ENCODE peak calls at places on chromosomes 7 and 10, in ten cellular contexts. Z is NAMALWA; W is NCI-H146; O is tibial nerve; F is fibroblast of villous mesenchyme; J is NCI-H1694; L is HS-5; Q is memory B cell; R is activated T-helper 2 cell treated with anti-CD3 and anti-CD28 coated beads, Interferon-gamma antibody, Interleukin-2, Interleukin-4, amounts not matched to agents 10 μg/mL and 5 μg/mL and 100 μg/mL, durations not matched to agents 14 hours and 24 hours and 36 hours; P is amniotic epithelial cell. X is an unnamed sample.

GRCh38 chr7:36820527-36821170 is 96.4 kb upstream of the AOAH start:
- DNase-seq in Z (no peak), W (no peak), O (no peak), F (peak; percentile 69), J (no peak), L (peak; percentile 65), Q (no peak), R (no peak), P (peak; percentile 84), X (no peak)

GRCh38 chr7:69598081-69598486 is at the start of gene AUTS2:
- DNase-seq in Z (peak; percentile 97), W (peak; percentile 96), O (peak; percentile 86), F (peak; percentile 58), J (peak; percentile 82), L (no peak), Q (peak; percentile 71), R (peak; percentile 31), P (peak; percentile 47), X (peak; percentile 27)

GRCh38 chr7:105480931-105481330 is 41.1 kb downstream of the PUS7 start:
- DNase-seq in Z (no peak), W (no peak), O (no peak), F (no peak), J (no peak), L (no peak), Q (no peak), R (no peak), P (no peak), X (no peak)

GRCh38 chr10:6163364-6164270 is 39.1 kb upstream of the PFKFB3 start:
- DNase-seq in Z (peak; percentile 92), W (peak; percentile 96), O (peak; percentile 71), F (peak; percentile 90), J (peak; percentile 58), L (peak; percentile 24), Q (peak; percentile 93), R (peak; percentile 90), P (peak; percentile 82), X (peak; percentile 77)

GRCh38 chr7:129298268-129298893 is 73.6 kb downstream of the AHCYL2 start:
- DNase-seq in Z (peak; percentile 79), W (peak; percentile 38), O (peak; percentile 83), F (peak; percentile 51), J (peak; percentile 42), L (no peak), Q (peak; percentile 34), R (no peak), P (peak; percentile 31), X (no peak)

GRCh38 chr10:89207181-89207800 is at the start of gene CH25H:
- DNase-seq in Z (peak; percentile 22), W (no peak), O (peak; percentile 81), F (peak; percentile 65), J (peak; percentile 32), L (peak; percentile 35), Q (peak; percentile 28), R (peak; percentile 26), P (peak; percentile 47), X (no peak)

GRCh38 chr7:2478387-2478760 is 2.2 kb upstream of the GRIFIN start:
- DNase-seq in Z (no peak), W (no peak), O (peak; percentile 66), F (no peak), J (no peak), L (no peak), Q (no peak), R (no peak), P (no peak), X (no peak)

GRCh38 chr10:12214763-12215218 is 18.8 kb downstream of the CDC123 start:
- DNase-seq in Z (peak; percentile 79), W (peak; percentile 74), O (peak; percentile 40), F (peak; percentile 73), J (peak; percentile 6), L (no peak), Q (peak; percentile 59), R (no peak), P (peak; percentile 48), X (no peak)

GRCh38 chr7:23105086-23105643 is 420 bp upstream of the KLHL7 start:
- DNase-seq in Z (no peak), W (peak; percentile 43), O (peak; percentile 5), F (no peak), J (no peak), L (no peak), Q (no peak), R (no peak), P (no peak), X (no peak)

GRCh38 chr10:122178655-122179054 is 92.4 kb upstream of the BTBD16 start:
- DNase-seq in Z (no peak), W (peak; percentile 36), O (no peak), F (no peak), J (no peak), L (no peak), Q (no peak), R (no peak), P (no peak), X (no peak)

GRCh38 chr10:64733980-64734379 is 1212.8 kb downstream of the REEP3 start:
- DNase-seq in Z (peak; percentile 53), W (no peak), O (no peak), F (peak; percentile 1), J (no peak), L (peak; percentile 15), Q (no peak), R (no peak), P (no peak), X (no peak)

GRCh38 chr7:134514663-134515062 is 12.7 kb upstream of the AKR1B10 start:
- DNase-seq in Z (peak; percentile 92), W (peak; percentile 45), O (peak; percentile 82), F (peak; percentile 82), J (peak; percentile 86), L (peak; percentile 35), Q (peak; percentile 57), R (no peak), P (peak; percentile 71), X (no peak)

GRCh38 chr7:90988523-90988922 is 275.7 kb upstream of the FZD1 start:
- DNase-seq in Z (no peak), W (peak; percentile 89), O (no peak), F (no peak), J (peak; percentile 88), L (no peak), Q (no peak), R (no peak), P (no peak), X (no peak)

GRCh38 chr7:56092789-56093531 is at the start of gene PHKG1:
- DNase-seq in Z (no peak), W (no peak), O (peak; percentile 56), F (peak; percentile 81), J (peak; percentile 57), L (no peak), Q (no peak), R (no peak), P (peak; percentile 67), X (no peak)

GRCh38 chr10:124063736-124064135 is 29.7 kb downstream of the CHST15 start:
- DNase-seq in Z (peak; percentile 61), W (no peak), O (no peak), F (peak; percentile 88), J (no peak), L (peak; percentile 50), Q (no peak), R (no peak), P (peak; percentile 47), X (no peak)

GRCh38 chr7:140675726-140676125 is 3.0 kb downstream of the ADCK2 start:
- DNase-seq in Z (no peak), W (no peak), O (no peak), F (no peak), J (no peak), L (no peak), Q (no peak), R (no peak), P (no peak), X (no peak)

GRCh38 chr10:86110156-86110786 is 256.3 kb downstream of the GRID1 start:
- DNase-seq in Z (peak; percentile 15), W (no peak), O (no peak), F (no peak), J (no peak), L (no peak), Q (no peak), R (no peak), P (no peak), X (no peak)

GRCh38 chr10:81135851-81136250 is 598.1 kb downstream of the SH2D4B start:
- DNase-seq in Z (peak; percentile 54), W (no peak), O (no peak), F (no peak), J (no peak), L (no peak), Q (no peak), R (no peak), P (no peak), X (no peak)

GRCh38 chr7:103714377-103714927 is 268.4 kb upstream of the SLC26A5 start:
- DNase-seq in Z (no peak), W (no peak), O (no peak), F (no peak), J (no peak), L (no peak), Q (no peak), R (no peak), P (no peak), X (no peak)

GRCh38 chr7:99447943-99448342 is 9.2 kb downstream of the CPSF4 start:
- DNase-seq in Z (peak; percentile 57), W (no peak), O (no peak), F (no peak), J (no peak), L (no peak), Q (no peak), R (no peak), P (no peak), X (no peak)

GRCh38 chr7:98193474-98194180 is 17.6 kb upstream of the BHLHA15 start:
- DNase-seq in Z (no peak), W (no peak), O (no peak), F (no peak), J (no peak), L (no peak), Q (no peak), R (no peak), P (no peak), X (no peak)

GRCh38 chr10:78178940-78179339 is 145.3 kb downstream of the RPS24 start:
- DNase-seq in Z (no peak), W (no peak), O (no peak), F (no peak), J (no peak), L (no peak), Q (no peak), R (no peak), P (peak; percentile 16), X (no peak)

GRCh38 chr7:124856299-124856888 is 73.2 kb downstream of the POT1 start:
- DNase-seq in Z (peak; percentile 78), W (peak; percentile 15), O (no peak), F (peak; percentile 49), J (peak; percentile 38), L (peak; percentile 8), Q (no peak), R (no peak), P (peak; percentile 51), X (no peak)

GRCh38 chr10:77282163-77282562 is 355.4 kb downstream of the KCNMA1 start:
- DNase-seq in Z (no peak), W (no peak), O (no peak), F (no peak), J (no peak), L (no peak), Q (no peak), R (no peak), P (peak; percentile 54), X (no peak)

GRCh38 chr7:1591876-1592275 is 22.0 kb upstream of the PSMG3 start:
- DNase-seq in Z (no peak), W (no peak), O (no peak), F (no peak), J (no peak), L (no peak), Q (no peak), R (no peak), P (no peak), X (no peak)

GRCh38 chr7:26201261-26202018 is at the start of gene CBX3:
- DNase-seq in Z (peak; percentile 97), W (peak; percentile 97), O (peak; percentile 87), F (peak; percentile 79), J (peak; percentile 92), L (no peak), Q (peak; percentile 90), R (peak; percentile 90), P (peak; percentile 61), X (peak; percentile 93)

GRCh38 chr7:130974169-130974568 is 240.2 kb upstream of the KLF14 start:
- DNase-seq in Z (no peak), W (no peak), O (no peak), F (no peak), J (no peak), L (no peak), Q (no peak), R (no peak), P (no peak), X (no peak)